ENCODE peak calls at places on chromosome 10, in nine cellular contexts. H, Z, K, M, W, N, T, L and A are unnamed samples. For H3K36me3, the result is how much of the 10 kb centered on the place peaks cover.

GRCh38 chr10:109914966-109915365 is 8.3 kb downstream of the XPNPEP1 start:
- DNase-seq in H (peak), Z (no peak), K (peak), M (peak), W (peak), N (peak), T (peak), L (peak), A (peak)

GRCh38 chr10:33113111-33113856 is 155.3 kb upstream of the ITGB1 start:
- DNase-seq in H (no peak), Z (no peak), K (peak), M (peak), W (peak), N (no peak), T (peak), L (no peak), A (no peak)

GRCh38 chr10:4429538-4429937 is 396.5 kb upstream of the AKR1E2 start:
- DNase-seq in H (no peak), Z (no peak), K (no peak), M (no peak), W (no peak), N (no peak), T (no peak), L (no peak), A (no peak)

GRCh38 chr10:23341004-23341403 is 3.6 kb downstream of the C10orf67 start:
- DNase-seq in H (peak), Z (no peak), K (no peak), M (peak), W (no peak), N (no peak), T (peak), L (no peak), A (no peak)

GRCh38 chr10:122388287-122388997 is 13.9 kb downstream of the PLEKHA1 start:
- DNase-seq in H (peak), Z (no peak), K (no peak), M (no peak), W (no peak), N (no peak), T (no peak), L (no peak), A (no peak)

GRCh38 chr10:31912898-31913847 is 15.5 kb downstream of the ARHGAP12 start:
- DNase-seq in H (no peak), Z (no peak), K (no peak), M (peak), W (no peak), N (peak), T (peak), L (peak), A (peak)

GRCh38 chr10:33306126-33306525 is 28.3 kb downstream of the NRP1 start:
- DNase-seq in H (no peak), Z (no peak), K (no peak), M (no peak), W (no peak), N (no peak), T (peak), L (peak), A (no peak)

GRCh38 chr10:79401015-79401921 is 44.2 kb downstream of the ZCCHC24 start:
- DNase-seq in H (no peak), Z (no peak), K (no peak), M (peak), W (no peak), N (no peak), T (peak), L (no peak), A (no peak)

GRCh38 chr10:116147162-116147906 is 125.7 kb downstream of the GFRA1 start:
- DNase-seq in H (no peak), Z (no peak), K (no peak), M (no peak), W (no peak), N (no peak), T (no peak), L (no peak), A (no peak)

GRCh38 chr10:60353519-60354258 is 36.0 kb downstream of the ANK3 start:
- DNase-seq in H (no peak), Z (peak), K (peak), M (no peak), W (no peak), N (no peak), T (peak), L (no peak), A (no peak)

GRCh38 chr10:119198438-119198837 is 8.9 kb upstream of the GRK5 start:
- DNase-seq in H (no peak), Z (peak), K (no peak), M (peak), W (no peak), N (no peak), T (no peak), L (no peak), A (no peak)

GRCh38 chr10:124906551-124907001 is 35.3 kb upstream of the ZRANB1 start:
- DNase-seq in H (peak), Z (no peak), K (no peak), M (peak), W (peak), N (no peak), T (peak), L (no peak), A (no peak)

GRCh38 chr10:76492026-76492425 is 1060.6 kb downstream of the LRMDA start:
- DNase-seq in H (peak), Z (no peak), K (no peak), M (peak), W (peak), N (no peak), T (peak), L (peak), A (no peak)

GRCh38 chr10:22427890-22428571 is 82.7 kb downstream of the SPAG6 start:
- DNase-seq in H (peak), Z (no peak), K (peak), M (peak), W (peak), N (no peak), T (peak), L (peak), A (peak)

GRCh38 chr10:132326925-132327324 is 5.1 kb upstream of the LRRC27 start:
- DNase-seq in H (no peak), Z (no peak), K (no peak), M (peak), W (no peak), N (no peak), T (no peak), L (no peak), A (no peak)

GRCh38 chr10:100736144-100736808 is 9.1 kb upstream of the PAX2 start:
- DNase-seq in H (no peak), Z (no peak), K (no peak), M (no peak), W (no peak), N (no peak), T (no peak), L (no peak), A (no peak)
- H3K36me3 ChIP-seq in H (under half), Z (under half), K (under half), M (under half), W (under half), N (under half), T (under half), L (under half), A (under half)

GRCh38 chr10:97169063-97169462 is 16.7 kb downstream of the SLIT1 start:
- DNase-seq in H (no peak), Z (no peak), K (no peak), M (no peak), W (no peak), N (no peak), T (no peak), L (no peak), A (no peak)

GRCh38 chr10:97173036-97173435 is 12.7 kb downstream of the SLIT1 start:
- DNase-seq in H (no peak), Z (no peak), K (no peak), M (no peak), W (no peak), N (no peak), T (no peak), L (no peak), A (no peak)

GRCh38 chr10:97168645-97169044 is 17.1 kb downstream of the SLIT1 start:
- DNase-seq in H (no peak), Z (no peak), K (no peak), M (no peak), W (no peak), N (no peak), T (no peak), L (no peak), A (no peak)

GRCh38 chr10:97171001-97171400 is 14.8 kb downstream of the SLIT1 start:
- DNase-seq in H (no peak), Z (no peak), K (no peak), M (no peak), W (no peak), N (no peak), T (no peak), L (no peak), A (no peak)

GRCh38 chr10:97169911-97170693 is 15.7 kb downstream of the SLIT1 start:
- DNase-seq in H (peak), Z (no peak), K (no peak), M (no peak), W (no peak), N (no peak), T (no peak), L (no peak), A (peak)
- H3K4me3 ChIP-seq in H (no peak), Z (no peak), K (no peak), M (no peak), W (no peak), N (peak), T (no peak), L (no peak), A (no peak)

GRCh38 chr10:6581750-6582697 is 1.9 kb upstream of the PRKCQ start:
- DNase-seq in H (no peak), Z (peak), K (no peak), M (no peak), W (no peak), N (no peak), T (no peak), L (no peak), A (no peak)

GRCh38 chr10:6578221-6579192 is 1.6 kb downstream of the PRKCQ start:
- DNase-seq in H (no peak), Z (no peak), K (no peak), M (no peak), W (no peak), N (no peak), T (no peak), L (no peak), A (no peak)

GRCh38 chr10:6579904-6580278 is at the start of gene PRKCQ:
- DNase-seq in H (no peak), Z (no peak), K (no peak), M (no peak), W (no peak), N (no peak), T (peak), L (no peak), A (peak)

GRCh38 chr10:6579193-6579903 is 728 bp downstream of the PRKCQ start:
- DNase-seq in H (no peak), Z (no peak), K (no peak), M (no peak), W (no peak), N (no peak), T (no peak), L (no peak), A (no peak)

GRCh38 chr10:6580279-6581029 is 378 bp upstream of the PRKCQ start:
- DNase-seq in H (no peak), Z (peak), K (peak), M (peak), W (peak), N (peak), T (peak), L (peak), A (peak)
- TF ChIP-seq EZH2 in H (no peak), Z (no peak), K (no peak), M (no peak), W (no peak), N (no peak), T (no peak), L (peak), A (no peak)

GRCh38 chr10:3137958-3138726 is 34.4 kb downstream of the PITRM1 start:
- DNase-seq in H (no peak), Z (no peak), K (no peak), M (no peak), W (no peak), N (no peak), T (no peak), L (no peak), A (no peak)
- H3K36me3 ChIP-seq in H (under half), Z (half or more), K (under half), M (half or more), W (half or more), N (under half), T (half or more), L (under half), A (under half)

GRCh38 chr10:89250814-89251416 is 660 bp downstream of the LIPA start:
- DNase-seq in H (no peak), Z (no peak), K (peak), M (peak), W (peak), N (peak), T (no peak), L (no peak), A (no peak)

GRCh38 chr10:89256338-89256737 is 4.8 kb upstream of the LIPA start:
- DNase-seq in H (no peak), Z (no peak), K (no peak), M (no peak), W (no peak), N (no peak), T (no peak), L (no peak), A (no peak)

GRCh38 chr10:89251417-89252224 is at the start of gene LIPA:
- DNase-seq in H (peak), Z (no peak), K (peak), M (peak), W (peak), N (peak), T (peak), L (peak), A (peak)

GRCh38 chr10:89249066-89249465 is 2.5 kb downstream of the LIPA start:
- DNase-seq in H (no peak), Z (no peak), K (no peak), M (no peak), W (no peak), N (no peak), T (no peak), L (no peak), A (no peak)

DNA sequence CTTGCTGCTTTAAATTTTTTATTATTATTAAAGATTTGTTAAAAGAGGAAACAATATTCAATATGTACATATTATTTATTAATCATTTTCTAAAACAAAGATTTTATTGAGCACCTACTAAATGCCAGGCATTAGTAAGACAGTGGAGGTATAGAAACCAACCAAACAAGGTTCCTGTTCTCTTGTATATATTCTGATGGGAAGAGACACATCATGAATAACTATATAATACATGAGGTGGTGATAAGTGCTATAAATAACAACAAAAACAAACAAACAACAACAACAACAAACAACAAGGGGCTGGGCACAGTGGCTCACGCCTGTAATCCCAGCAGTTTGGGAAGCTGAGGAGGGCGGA is 630 bp upstream of the LIPA start:
- DNase-seq in H (no peak), Z (no peak), K (no peak), M (no peak), W (no peak), N (no peak), T (no peak), L (no peak), A (no peak)
- H3K4me3 ChIP-seq in H (no peak), Z (no peak), K (no peak), M (peak), W (no peak), N (no peak), T (peak), L (no peak), A (no peak)

DNA sequence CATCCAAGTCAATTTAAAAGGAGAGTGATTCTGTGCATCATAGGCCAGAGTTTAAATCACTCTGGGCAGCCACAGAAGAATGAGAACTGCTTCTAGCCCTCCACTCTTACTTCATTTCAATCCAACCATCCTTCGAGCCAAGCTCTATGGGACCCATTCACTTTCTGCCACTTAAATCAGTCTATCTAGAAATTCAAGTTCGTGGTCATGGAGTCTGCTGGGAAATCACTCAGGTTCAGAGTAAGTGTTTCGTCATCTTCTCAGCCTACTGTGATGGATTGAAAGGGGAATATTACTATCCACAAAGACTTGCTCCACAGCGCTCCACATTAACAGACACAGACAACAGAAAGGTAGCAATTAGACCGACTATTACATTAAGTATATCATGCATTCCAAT is 4.6 kb downstream of the DCLRE1C start:
- DNase-seq in H (no peak), Z (no peak), K (no peak), M (no peak), W (no peak), N (no peak), T (no peak), L (no peak), A (no peak)
- TF ChIP-seq EZH2 in H (no peak), Z (no peak), K (no peak), M (no peak), W (no peak), N (no peak), T (no peak), L (no peak), A (no peak)

DNA sequence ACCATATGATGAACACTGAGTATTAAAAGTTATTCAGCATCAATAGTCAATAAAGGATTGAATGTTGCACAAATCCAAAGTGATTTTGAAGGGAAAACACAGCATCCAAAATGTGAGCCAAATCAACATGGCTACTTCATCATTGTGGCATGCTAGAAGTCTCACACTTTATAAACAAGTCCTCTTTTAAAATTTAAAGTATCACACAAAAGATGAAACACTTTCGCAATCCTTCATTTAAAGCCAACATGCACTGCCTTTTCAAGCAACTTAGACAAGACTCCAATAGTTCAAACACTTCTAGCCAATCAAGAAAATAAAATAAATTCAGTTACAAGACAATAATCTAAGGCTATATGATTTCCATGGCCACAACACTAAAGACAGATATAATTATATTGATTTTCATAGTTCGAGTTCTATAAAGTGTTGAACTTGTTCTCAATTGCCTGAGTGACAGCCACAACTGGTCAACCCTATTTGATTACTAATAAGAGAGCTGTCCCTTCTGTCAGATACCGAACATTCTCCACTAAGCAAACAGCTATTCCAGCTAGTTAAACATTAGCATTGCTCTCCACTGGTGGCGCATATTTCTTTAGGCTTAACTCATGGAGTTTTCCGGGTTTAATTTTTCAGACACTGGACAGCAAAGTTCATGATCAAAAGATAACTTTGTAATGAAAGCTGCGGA is 8.3 kb downstream of the EBF3 start:
- DNase-seq in H (peak), Z (no peak), K (peak), M (no peak), W (no peak), N (peak), T (no peak), L (no peak), A (no peak)
- H3K36me3 ChIP-seq in H (under half), Z (under half), K (under half), M (under half), W (under half), N (under half), T (under half), L (under half), A (under half)

GRCh38 chr10:329361-330099 is 194.3 kb downstream of the ZMYND11 start:
- DNase-seq in H (peak), Z (no peak), K (peak), M (peak), W (peak), N (peak), T (peak), L (peak), A (peak)
- H3K4me3 ChIP-seq in H (peak), Z (peak), K (no peak), M (peak), W (peak), N (peak), T (peak), L (no peak), A (peak)